ENCODE peak calls at places on chromosomes 6 and 20, in four cellular contexts. B is cardiac muscle cell; N is CD4-positive, alpha-beta T cell; Q is fibroblast of lung. S is an unnamed sample.

GRCh38 chr20:10337291-10337690 is 96.7 kb downstream of the MKKS start:
- DNase-seq in B (no peak), Q (peak), N (no peak), S (no peak)

GRCh38 chr6:89475106-89475505 is 42.2 kb downstream of the ANKRD6 start:
- DNase-seq in N (no peak), B (no peak), Q (peak), S (no peak)

GRCh38 chr6:26275663-26276062 is 89.3 kb upstream of the BTN3A2 start:
- DNase-seq in B (no peak), Q (no peak), N (no peak), S (no peak)

GRCh38 chr20:48761023-48761785 is 66.6 kb downstream of the PREX1 start:
- DNase-seq in B (no peak), N (peak), Q (no peak), S (peak)

GRCh38 chr6:12289655-12290489 is at the start of gene EDN1:
- DNase-seq in B (peak), Q (peak), N (peak), S (peak)

GRCh38 chr6:96787846-96788580 is 49.3 kb downstream of the GPR63 start:
- DNase-seq in Q (no peak), N (no peak), B (no peak), S (no peak)

GRCh38 chr20:25178563-25179438 is 16.7 kb upstream of the ENTPD6 start:
- DNase-seq in Q (peak), B (peak), N (no peak), S (peak)

GRCh38 chr6:113558966-113559365 is 298.2 kb upstream of the MARCKS start:
- DNase-seq in B (no peak), N (no peak), Q (peak), S (no peak)

GRCh38 chr6:156167289-156168076 is 609.7 kb upstream of the ARID1B start:
- DNase-seq in B (no peak), N (no peak), Q (no peak), S (no peak)

GRCh38 chr6:159390384-159390783 is 221.2 kb downstream of the FNDC1 start:
- DNase-seq in N (no peak), Q (peak), B (no peak), S (no peak)

GRCh38 chr6:2505624-2506023 is 245.1 kb downstream of the MYLK4 start:
- DNase-seq in Q (no peak), B (no peak), N (no peak), S (no peak)

GRCh38 chr6:1856381-1856780 is 246.7 kb downstream of the FOXC1 start:
- DNase-seq in Q (peak), N (no peak), B (no peak), S (no peak)

GRCh38 chr20:40689100-40689942 is at the start of gene MAFB:
- DNase-seq in N (no peak), Q (peak), B (peak), S (peak)

GRCh38 chr6:130282234-130282995 is 59.7 kb upstream of the SAMD3 start:
- DNase-seq in N (no peak), Q (peak), B (peak), S (no peak)

GRCh38 chr6:7975764-7976146 is 65.2 kb upstream of the TXNDC5 start:
- DNase-seq in N (no peak), Q (no peak), B (no peak), S (no peak)

GRCh38 chr6:167163476-167164011 is 5.8 kb upstream of the GPR31 start:
- DNase-seq in Q (no peak), B (no peak), N (no peak), S (no peak)

GRCh38 chr6:159871911-159872310 is 18.9 kb upstream of the MAS1 start:
- DNase-seq in B (no peak), N (no peak), Q (peak), S (no peak)

GRCh38 chr20:44851545-44851944 is 34.0 kb upstream of the YWHAB start:
- DNase-seq in B (no peak), N (no peak), Q (no peak), S (no peak)

GRCh38 chr6:92126088-92126487 is 1293.3 kb downstream of the EPHA7 start:
- DNase-seq in N (no peak), B (no peak), Q (no peak), S (no peak)

DNA sequence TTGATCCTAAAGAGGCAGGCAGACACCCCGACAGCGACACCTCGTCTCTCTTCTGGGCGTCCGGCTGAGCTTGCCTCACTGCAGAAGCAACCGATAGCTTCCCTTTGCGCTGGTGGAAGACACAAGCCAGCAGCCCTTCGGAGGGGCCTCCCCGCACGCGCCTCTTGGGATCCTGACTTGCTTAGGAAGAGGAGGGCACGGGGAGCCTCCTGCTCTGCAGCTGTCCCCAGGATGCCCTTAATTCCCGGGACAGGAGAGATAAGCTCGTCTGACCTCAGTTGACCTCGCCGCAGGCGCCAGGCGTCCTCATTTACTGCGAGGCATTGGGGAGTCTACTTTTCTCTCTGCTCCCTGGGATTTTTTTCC is 94.0 kb downstream of the CD83 start:
- DNase-seq in B (peak), N (no peak), Q (peak), S (peak)
- H3K27ac ChIP-seq in B (peak), N (no peak), Q (peak), S (peak)

GRCh38 chr6:36504982-36505381 is 42.3 kb downstream of the STK38 start:
- DNase-seq in Q (peak), N (no peak), B (no peak), S (no peak)
- H3K27ac ChIP-seq in Q (no peak), N (no peak), B (no peak), S (no peak)

GRCh38 chr6:64257586-64257985 is 622.0 kb downstream of the PHF3 start:
- DNase-seq in Q (no peak), B (no peak), N (no peak), S (no peak)
- H3K27ac ChIP-seq in Q (no peak), B (no peak), N (no peak), S (no peak)

DNA sequence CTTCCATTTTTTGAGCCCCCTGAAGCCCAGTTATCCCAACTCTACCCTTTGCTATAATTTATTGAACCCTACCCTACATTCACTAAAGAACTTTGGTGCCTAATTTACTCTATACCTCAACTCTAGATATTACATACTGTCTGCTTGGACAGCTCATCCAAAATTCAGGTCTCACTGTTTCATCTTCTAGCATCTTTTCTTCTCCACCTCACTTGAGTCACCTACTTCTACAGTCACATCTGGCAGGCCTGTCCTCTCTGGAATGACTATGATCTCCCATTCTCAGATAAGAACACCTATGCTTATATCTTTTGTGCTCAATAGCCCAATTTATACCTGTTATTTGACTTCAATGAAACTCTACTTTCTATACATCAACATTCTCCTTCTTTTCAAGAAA is 58.0 kb downstream of the SHPRH start:
- DNase-seq in Q (no peak), B (no peak), N (no peak), S (no peak)
- H3K27ac ChIP-seq in Q (no peak), B (no peak), N (no peak), S (no peak)

GRCh38 chr6:150145427-150145826 is 2.6 kb downstream of the PPP1R14C start:
- DNase-seq in B (peak), N (no peak), Q (no peak), S (no peak)
- H3K27ac ChIP-seq in B (peak), N (no peak), Q (no peak), S (no peak)

GRCh38 chr6:44113396-44113795 is 13.9 kb downstream of the MRPL14 start:
- DNase-seq in Q (no peak), B (no peak), N (no peak), S (no peak)

GRCh38 chr6:44110005-44110681 is 17.1 kb downstream of the MRPL14 start:
- DNase-seq in N (no peak), B (no peak), Q (no peak), S (no peak)

GRCh38 chr6:44109212-44109611 is 18.0 kb downstream of the MRPL14 start:
- DNase-seq in B (no peak), Q (no peak), N (no peak), S (no peak)

GRCh38 chr6:44110966-44111365 is 16.3 kb downstream of the MRPL14 start:
- DNase-seq in B (no peak), N (no peak), Q (no peak), S (no peak)

GRCh38 chr6:44111434-44112417 is 15.5 kb downstream of the MRPL14 start:
- DNase-seq in B (no peak), Q (no peak), N (no peak), S (no peak)
- H3K27ac ChIP-seq in B (no peak), Q (no peak), N (no peak), S (no peak)

GRCh38 chr6:112227992-112228391 is 26.4 kb downstream of the LAMA4 start:
- DNase-seq in N (no peak), Q (no peak), B (no peak), S (no peak)

GRCh38 chr6:112225691-112226090 is 28.7 kb downstream of the LAMA4 start:
- DNase-seq in N (no peak), Q (no peak), B (no peak), S (no peak)

GRCh38 chr6:112228480-112229332 is 25.7 kb downstream of the LAMA4 start:
- DNase-seq in Q (no peak), B (no peak), N (no peak), S (no peak)

GRCh38 chr6:112224088-112224487 is 30.3 kb downstream of the LAMA4 start:
- DNase-seq in N (no peak), Q (no peak), B (no peak), S (no peak)

GRCh38 chr6:112227411-112227810 is 27.0 kb downstream of the LAMA4 start:
- DNase-seq in N (no peak), B (no peak), Q (peak), S (no peak)
- H3K27ac ChIP-seq in N (no peak), B (no peak), Q (peak), S (peak)

DNA sequence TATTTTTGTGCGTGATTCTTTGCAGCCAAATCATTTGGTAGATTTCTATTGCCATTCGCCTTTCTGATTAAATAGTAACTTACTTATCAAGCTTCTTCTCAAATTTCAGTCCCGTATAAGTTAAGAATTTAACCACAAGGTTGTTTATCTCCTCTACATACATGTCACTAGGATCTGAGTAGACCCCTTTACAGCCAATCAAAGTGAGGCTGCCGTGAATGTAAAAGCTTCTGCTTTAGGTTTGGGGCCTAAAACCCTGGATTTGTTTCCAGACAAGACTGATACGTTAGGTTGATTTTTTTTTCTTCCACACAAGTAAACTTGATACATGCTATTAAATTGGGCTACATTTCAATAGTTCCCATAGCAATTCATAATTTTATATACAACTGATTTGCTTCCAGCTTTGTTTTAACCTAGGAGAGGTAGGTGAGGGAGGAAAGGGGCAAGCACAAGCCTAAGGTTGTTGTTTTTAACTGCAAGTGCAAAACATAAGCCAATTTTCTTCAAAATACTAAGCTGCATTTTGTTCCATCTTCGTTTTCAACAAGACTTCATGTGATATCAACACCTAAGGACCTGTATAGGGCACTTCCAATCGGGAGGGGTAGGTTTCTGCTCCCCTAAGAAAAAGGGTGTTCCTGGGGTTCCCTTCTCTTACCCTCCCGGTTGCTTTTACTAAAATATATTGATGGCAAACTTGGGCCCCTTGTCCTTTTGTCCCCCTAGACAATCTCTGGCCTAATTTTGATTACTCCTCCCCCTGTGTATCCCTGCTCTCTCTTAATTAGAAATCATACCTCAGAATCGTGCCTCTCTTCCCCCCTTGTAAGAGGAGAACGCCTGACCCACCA is 1.7 kb downstream of the RANBP9 start:
- DNase-seq in N (no peak), Q (peak), B (peak), S (peak)
- H3K27ac ChIP-seq in N (peak), Q (peak), B (peak), S (peak)

S was measured in osteoblast.